ENCODE peak calls at places on chromosomes 4 and X, in four cellular contexts. C is T follicular helper cell, G is iPS-NIHi11, J is left kidney. K is an unnamed sample.

GRCh38 chrX:80812176-80812575 is 2.5 kb upstream of the BRWD3 start:
- DNase-seq in J (peak), C (no peak), G (peak), K (peak)

GRCh38 chrX:107845625-107846024 is 20.0 kb downstream of the MID2 start:
- DNase-seq in J (no peak), G (no peak), C (no peak), K (no peak)

GRCh38 chr4:184929476-184929875 is 88.8 kb upstream of the HELT start:
- DNase-seq in G (no peak), J (no peak), C (no peak), K (no peak)

GRCh38 chr4:20044502-20044911 is 207.2 kb upstream of the SLIT2 start:
- DNase-seq in J (no peak), C (no peak), G (no peak), K (no peak)

GRCh38 chr4:144740316-144740715 is 94.4 kb downstream of the HHIP start:
- DNase-seq in G (no peak), J (no peak), C (no peak), K (no peak)

GRCh38 chr4:53575552-53575951 is 15.7 kb downstream of the LNX1 start:
- DNase-seq in J (no peak), C (no peak), G (no peak), K (no peak)

GRCh38 chr4:62410371-62411003 is 1210.4 kb downstream of the ADGRL3 start:
- DNase-seq in J (no peak), G (no peak), C (no peak), K (no peak)

GRCh38 chrX:104270916-104271512 is 16.3 kb upstream of the ESX1 start:
- DNase-seq in J (peak), C (no peak), G (peak), K (no peak)

GRCh38 chr4:101981756-101982155 is 191.2 kb downstream of the BANK1 start:
- DNase-seq in C (no peak), J (peak), G (peak), K (no peak)

GRCh38 chr4:142547974-142548373 is 298.1 kb downstream of the INPP4B start:
- DNase-seq in C (no peak), J (no peak), G (no peak), K (no peak)

GRCh38 chrX:46203115-46203514 is 342.1 kb downstream of the ZNF674 start:
- DNase-seq in C (no peak), G (no peak), J (peak), K (no peak)

GRCh38 chr4:87975466-87975865 is at the start of gene SPP1:
- DNase-seq in G (peak), C (no peak), J (peak), K (peak)

GRCh38 chr4:26171953-26172352 is 148.9 kb upstream of the RBPJ start:
- DNase-seq in C (no peak), G (no peak), J (no peak), K (no peak)

GRCh38 chr4:84298023-84298718 is 200.9 kb downstream of the NKX6-1 start:
- DNase-seq in G (no peak), J (no peak), C (no peak), K (no peak)

GRCh38 chr4:39043697-39044363 is 11.6 kb upstream of the TMEM156 start:
- DNase-seq in J (peak), G (no peak), C (peak), K (no peak)

GRCh38 chr4:5146248-5146647 is 95.0 kb downstream of the STK32B start:
- DNase-seq in J (no peak), G (no peak), C (no peak), K (no peak)

GRCh38 chr4:123477804-123478209 is 81.2 kb downstream of the SPRY1 start:
- DNase-seq in C (peak), J (peak), G (no peak), K (no peak)

GRCh38 chrX:133415276-133416105 is at the start of gene GPC4:
- DNase-seq in J (peak), C (no peak), G (peak), K (peak)

GRCh38 chrX:24566233-24566632 is 80.9 kb downstream of the PCYT1B start:
- DNase-seq in C (no peak), G (no peak), J (no peak), K (no peak)

GRCh38 chr4:13750594-13750993 is 123.1 kb upstream of the BOD1L1 start:
- DNase-seq in C (no peak), G (no peak), J (no peak), K (no peak)

GRCh38 chr4:155684892-155685550 is 18.4 kb downstream of the GUCY1A1 start:
- DNase-seq in G (no peak), C (no peak), J (no peak), K (no peak)

GRCh38 chrX:14027511-14028019 is 2.1 kb downstream of the GEMIN8 start:
- DNase-seq in G (no peak), C (no peak), J (no peak), K (no peak)

GRCh38 chr4:25299476-25300203 is 12.9 kb upstream of the ZCCHC4 start:
- DNase-seq in C (no peak), J (peak), G (peak), K (peak)

GRCh38 chrX:55007633-55008032 is 7.5 kb downstream of the APEX2 start:
- DNase-seq in G (no peak), C (no peak), J (no peak), K (no peak)

GRCh38 chrX:45907776-45908175 is 637.4 kb downstream of the ZNF674 start:
- DNase-seq in J (no peak), C (no peak), G (no peak), K (no peak)

GRCh38 chr4:40197879-40198689 is 1.3 kb downstream of the RHOH start:
- DNase-seq in G (no peak), C (no peak), J (no peak), K (no peak)

GRCh38 chr4:157172011-157172410 is 48.5 kb upstream of the GRIA2 start:
- DNase-seq in C (no peak), G (no peak), J (no peak), K (no peak)

GRCh38 chr4:3223346-3223745 is 25.6 kb upstream of the MSANTD1 start:
- DNase-seq in J (no peak), G (no peak), C (no peak), K (no peak)

GRCh38 chr4:40265910-40266274 is 69.1 kb downstream of the RHOH start:
- DNase-seq in G (no peak), J (no peak), C (no peak), K (no peak)

GRCh38 chr4:65546882-65547281 is 123.4 kb downstream of the EPHA5 start:
- DNase-seq in J (no peak), C (no peak), G (no peak), K (no peak)

GRCh38 chrX:150903110-150903508 is 4.6 kb upstream of the CD99L2 start:
- DNase-seq in G (no peak), J (no peak), C (no peak), K (no peak)

GRCh38 chrX:106742831-106743230 is 16.3 kb downstream of the RNF128 start:
- DNase-seq in J (no peak), G (no peak), C (no peak), K (no peak)

GRCh38 chrX:69365349-69365748 is 138.8 kb upstream of the NALF2 start:
- DNase-seq in J (no peak), G (no peak), C (no peak), K (no peak)

GRCh38 chr4:177348348-177348747 is 38.7 kb downstream of the NEIL3 start:
- DNase-seq in C (no peak), J (no peak), G (no peak), K (no peak)

GRCh38 chr4:180057198-180057821 is 2185.9 kb upstream of the TENM3 start:
- DNase-seq in G (peak), J (peak), C (no peak), K (peak)